ENCODE peak calls at places on chromosomes 6 and 20, in four cellular contexts. H, F, I and E are unnamed samples.

GRCh38 chr6:2460216-2460734 is 214.9 kb upstream of the GMDS start:
- DNase-seq in I (no peak), F (no peak), H (no peak), E (no peak)

GRCh38 chr6:138197570-138197969 is 20.7 kb downstream of the PBOV1 start:
- DNase-seq in I (no peak), F (no peak), H (no peak), E (no peak)

GRCh38 chr20:41686961-41687360 is 68.8 kb upstream of the CHD6 start:
- DNase-seq in I (no peak), F (no peak), H (no peak), E (no peak)

GRCh38 chr6:26305097-26305841 is 59.7 kb upstream of the BTN3A2 start:
- DNase-seq in I (no peak), H (peak), F (peak), E (no peak)

GRCh38 chr6:116363759-116364158 is 7.0 kb upstream of the DSE start:
- DNase-seq in I (no peak), H (no peak), F (no peak), E (no peak)

GRCh38 chr6:20211037-20211940 is 980 bp downstream of the MBOAT1 start:
- DNase-seq in F (no peak), I (no peak), H (no peak), E (no peak)

GRCh38 chr6:148864941-148865340 is 118.1 kb downstream of the UST start:
- DNase-seq in F (no peak), H (no peak), I (no peak), E (no peak)

GRCh38 chr20:38833857-38834164 is 28.3 kb downstream of the PPP1R16B start:
- DNase-seq in H (peak), F (no peak), I (peak), E (peak)

GRCh38 chr6:17542243-17542642 is 57.9 kb upstream of the FAM8A1 start:
- DNase-seq in I (no peak), H (no peak), F (no peak), E (no peak)

GRCh38 chr20:15107952-15108351 is 770.5 kb upstream of the FLRT3 start:
- DNase-seq in F (no peak), H (no peak), I (no peak), E (no peak)

GRCh38 chr20:2750343-2751251 is 49.8 kb downstream of the CPXM1 start:
- DNase-seq in I (no peak), H (peak), F (no peak), E (peak)

GRCh38 chr6:112934433-112935327 is 587.5 kb downstream of the RFPL4B start:
- DNase-seq in F (no peak), I (no peak), H (no peak), E (no peak)

GRCh38 chr6:158852312-158853071 is 33.3 kb upstream of the EZR start:
- DNase-seq in I (no peak), F (no peak), H (peak), E (no peak)

GRCh38 chr6:118240878-118241528 is 307.1 kb upstream of the PLN start:
- DNase-seq in F (no peak), I (no peak), H (no peak), E (peak)

GRCh38 chr20:21503345-21503744 is 10.5 kb downstream of the NKX2-2 start:
- DNase-seq in I (no peak), H (no peak), F (no peak), E (peak)

GRCh38 chr6:142353690-142354089 is 51.9 kb downstream of the ADGRG6 start:
- DNase-seq in I (no peak), F (no peak), H (no peak), E (no peak)

GRCh38 chr6:52574709-52575489 is 2.0 kb downstream of the TRAM2 start:
- DNase-seq in H (peak), I (peak), F (no peak), E (peak)

GRCh38 chr20:51917886-51918545 is 115.7 kb upstream of the SALL4 start:
- DNase-seq in I (no peak), F (no peak), H (no peak), E (no peak)

GRCh38 chr20:1001981-1002681 is at the start of gene RSPO4:
- DNase-seq in I (no peak), H (peak), F (no peak), E (no peak)

GRCh38 chr20:11755071-11755881 is 162.4 kb upstream of the BTBD3 start:
- DNase-seq in H (no peak), I (no peak), F (no peak), E (no peak)

GRCh38 chr6:46772754-46773153 is 20.4 kb upstream of the MEP1A start:
- DNase-seq in F (peak), I (no peak), H (no peak), E (peak)

GRCh38 chr20:20009784-20010253 is 7.3 kb upstream of the NAA20 start:
- DNase-seq in I (no peak), F (no peak), H (no peak), E (no peak)

GRCh38 chr6:131765081-131765852 is 42.6 kb upstream of the ENPP1 start:
- DNase-seq in I (no peak), H (no peak), F (no peak), E (no peak)

GRCh38 chr6:51514396-51515051 is 572.9 kb downstream of the PKHD1 start:
- DNase-seq in I (no peak), H (no peak), F (no peak), E (no peak)

GRCh38 chr20:48398506-48399449 is 429.0 kb downstream of the PREX1 start:
- DNase-seq in H (no peak), I (no peak), F (no peak), E (no peak)

GRCh38 chr6:74479960-74480359 is 725.9 kb downstream of the COL12A1 start:
- DNase-seq in H (no peak), F (no peak), I (no peak), E (no peak)

GRCh38 chr20:7772376-7772775 is 167.9 kb downstream of the HAO1 start:
- DNase-seq in F (no peak), I (no peak), H (no peak), E (no peak)

GRCh38 chr20:59014680-59015389 is 4.4 kb upstream of the TUBB1 start:
- DNase-seq in F (no peak), I (no peak), H (no peak), E (no peak)

GRCh38 chr6:83905648-83906047 is 46.2 kb downstream of the CYB5R4 start:
- DNase-seq in F (no peak), I (no peak), H (no peak), E (no peak)

GRCh38 chr6:128882991-128883571 is at the start of gene LAMA2:
- DNase-seq in F (peak), H (peak), I (no peak), E (no peak)

GRCh38 chr6:11298651-11299420 is 66.4 kb upstream of the NEDD9 start:
- DNase-seq in H (peak), I (no peak), F (no peak), E (no peak)

GRCh38 chr6:1322725-1323219 is 10.9 kb downstream of the FOXQ1 start:
- DNase-seq in I (no peak), F (no peak), H (no peak), E (no peak)

GRCh38 chr6:119627908-119628669 is 278.5 kb upstream of the MAN1A1 start:
- DNase-seq in I (no peak), H (no peak), F (no peak), E (no peak)

GRCh38 chr6:41573268-41573667 is 27.1 kb downstream of the FOXP4 start:
- DNase-seq in H (no peak), I (no peak), F (no peak), E (no peak)
- TF ChIP-seq CTCF in H (no peak), I (no peak), F (no peak), E (no peak)

GRCh38 chr20:44969320-44969879 is 3.1 kb downstream of the STK4 start:
- DNase-seq in I (no peak), F (no peak), H (peak), E (no peak)
- TF ChIP-seq CTCF in I (no peak), F (no peak), H (no peak), E (no peak)

GRCh38 chr20:61297491-61297890 is 45.4 kb downstream of the CDH4 start:
- DNase-seq in H (no peak), F (no peak), I (no peak), E (no peak)

GRCh38 chr20:61295249-61295648 is 43.2 kb downstream of the CDH4 start:
- DNase-seq in H (no peak), F (no peak), I (no peak), E (no peak)

GRCh38 chr20:61297981-61298380 is 45.9 kb downstream of the CDH4 start:
- DNase-seq in I (no peak), F (no peak), H (no peak), E (no peak)

GRCh38 chr20:61296629-61297019 is 44.6 kb downstream of the CDH4 start:
- DNase-seq in H (no peak), I (no peak), F (no peak), E (no peak)

GRCh38 chr20:61295726-61296628 is 43.9 kb downstream of the CDH4 start:
- DNase-seq in F (no peak), I (no peak), H (no peak), E (no peak)
- TF ChIP-seq CTCF in F (no peak), I (no peak), H (no peak), E (no peak)

DNA sequence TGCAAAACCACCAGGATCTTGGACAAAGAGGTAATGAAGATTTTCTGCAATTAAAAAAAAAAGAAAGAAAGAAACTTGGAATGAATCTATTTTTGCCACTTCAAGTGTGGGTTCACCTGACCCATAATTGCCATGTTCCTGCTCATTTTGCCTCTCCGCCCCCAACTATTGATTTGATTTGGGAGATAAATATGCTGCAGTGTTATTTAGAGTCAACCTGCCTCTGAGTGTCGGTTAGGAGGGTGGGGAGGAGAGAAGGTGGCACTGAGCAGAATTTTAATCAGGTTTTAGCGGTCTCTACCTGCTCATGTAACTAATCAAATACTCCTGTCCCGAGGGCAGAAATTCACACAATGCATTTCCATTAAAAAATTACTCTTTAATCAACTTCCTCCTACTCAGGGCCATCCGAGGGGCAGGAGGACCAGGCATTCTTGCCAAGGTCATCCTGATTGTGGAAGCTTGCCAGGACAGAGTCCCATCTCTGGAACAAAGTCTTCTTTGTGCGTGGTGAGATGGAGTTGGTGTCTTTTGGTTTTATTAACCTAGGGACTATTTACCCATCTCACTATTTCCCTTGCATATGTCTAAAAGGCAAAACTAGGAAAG is 300.1 kb downstream of the CDH26 start:
- DNase-seq in F (no peak), H (no peak), I (no peak), E (no peak)
- TF ChIP-seq CTCF in F (no peak), H (no peak), I (no peak), E (no peak)

DNA sequence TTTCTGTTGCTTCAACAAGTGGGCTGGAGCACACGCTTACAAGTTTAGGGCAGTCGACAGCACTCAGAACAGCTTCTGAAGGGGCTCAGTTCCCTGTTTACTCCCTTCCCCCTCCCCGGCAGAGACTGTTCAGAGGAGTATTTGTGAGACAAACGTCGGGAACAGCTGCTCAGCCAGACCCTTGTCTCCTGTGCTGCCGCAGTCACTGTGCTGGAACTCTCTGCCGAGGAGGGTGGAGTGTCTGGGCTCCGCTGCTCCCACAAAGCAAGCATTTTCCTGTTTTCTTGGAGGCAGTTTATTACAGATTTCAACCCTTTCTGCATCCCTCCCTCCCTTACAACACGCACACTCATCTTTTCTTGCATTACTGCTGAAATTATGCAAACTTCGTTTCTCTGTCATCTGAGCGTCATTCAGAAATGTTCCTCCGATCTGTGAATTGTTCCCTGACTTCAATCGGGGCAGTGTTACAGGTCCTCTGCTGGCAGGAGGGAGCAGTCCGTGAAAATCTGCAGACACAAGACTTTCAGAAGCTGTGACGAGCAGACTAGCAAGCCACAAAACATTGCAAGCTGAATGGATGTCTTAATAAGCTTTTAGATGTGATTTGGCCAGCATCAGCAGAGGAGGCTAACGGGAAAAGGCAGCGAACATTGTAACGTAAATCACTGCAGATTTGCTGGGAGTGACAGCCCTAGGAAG is 76.3 kb downstream of the LYRM2 start:
- DNase-seq in I (no peak), H (no peak), F (no peak), E (no peak)
- TF ChIP-seq CTCF in I (no peak), H (no peak), F (no peak), E (no peak)

GRCh38 chr6:66161546-66162108 is 454.6 kb upstream of the EYS start:
- DNase-seq in F (no peak), I (no peak), H (no peak), E (no peak)
- TF ChIP-seq CTCF in F (no peak), I (no peak), H (no peak), E (no peak)